ENCODE peak calls at places on chromosomes 11 and 22, in seven cellular contexts. S is heart left ventricle, V is A549, A is body of pancreas, F is HCT116, J is GM12878, P is transverse colon. Y is an unnamed sample. For H3K4me1, the result is how much of the 10 kb centered on the place peaks cover.

GRCh38 chr11:126594921-126595367 is 239.5 kb downstream of the ST3GAL4 start:
- DNase-seq in S (no peak), V (no peak), A (no peak), F (no peak), J (no peak), P (no peak), Y (no peak)

GRCh38 chr22:44399906-44400762 is 87.4 kb upstream of the SHISAL1 start:
- DNase-seq in S (peak), V (no peak), A (no peak), F (no peak), J (no peak), P (peak), Y (no peak)

GRCh38 chr11:14544611-14545010 is 24.4 kb upstream of the PSMA1 start:
- DNase-seq in S (no peak), V (no peak), A (no peak), F (no peak), J (peak), P (no peak), Y (no peak)

GRCh38 chr22:48180631-48181030 is 1418.2 kb downstream of the TBC1D22A start:
- DNase-seq in S (no peak), V (no peak), A (no peak), F (no peak), J (no peak), P (no peak), Y (no peak)

GRCh38 chr11:115078461-115079438 is 400.4 kb downstream of the NXPE2 start:
- DNase-seq in S (no peak), V (no peak), A (no peak), F (no peak), J (no peak), P (no peak), Y (no peak)

GRCh38 chr11:131685206-131685605 is 314.8 kb downstream of the NTM start:
- DNase-seq in S (no peak), V (no peak), A (no peak), F (no peak), J (no peak), P (no peak), Y (no peak)

GRCh38 chr11:72984448-72985077 is 157.6 kb downstream of the FCHSD2 start:
- DNase-seq in S (no peak), V (no peak), A (no peak), F (no peak), J (no peak), P (no peak), Y (no peak)

GRCh38 chr11:8283510-8284272 is 20.0 kb upstream of the LMO1 start:
- DNase-seq in S (no peak), V (no peak), A (peak), F (no peak), J (no peak), P (no peak), Y (no peak)

GRCh38 chr11:96015911-96016565 is 92.1 kb upstream of the MTMR2 start:
- DNase-seq in S (no peak), V (no peak), A (no peak), F (no peak), J (no peak), P (no peak), Y (no peak)

GRCh38 chr11:101446238-101446637 is 137.6 kb downstream of the TRPC6 start:
- DNase-seq in S (no peak), V (no peak), A (no peak), F (no peak), J (no peak), P (no peak), Y (no peak)

GRCh38 chr11:117882539-117882938 is 6.1 kb upstream of the FXYD6 start:
- DNase-seq in S (no peak), V (no peak), A (no peak), F (no peak), J (no peak), P (no peak), Y (no peak)

GRCh38 chr22:19178065-19178658 is 374 bp downstream of the SLC25A1 start:
- DNase-seq in S (peak), V (peak), A (peak), F (no peak), J (no peak), P (peak), Y (no peak)

GRCh38 chr11:105100976-105101630 is 38.5 kb downstream of the CARD18 start:
- DNase-seq in S (no peak), V (no peak), A (no peak), F (no peak), J (no peak), P (no peak), Y (no peak)

GRCh38 chr11:10414659-10415058 is 40.4 kb upstream of the AMPD3 start:
- DNase-seq in S (peak), V (no peak), A (no peak), F (no peak), J (no peak), P (peak), Y (no peak)

GRCh38 chr11:69101100-69101791 is 52.5 kb downstream of the TPCN2 start:
- DNase-seq in S (peak), V (peak), A (peak), F (peak), J (peak), P (peak), Y (no peak)

GRCh38 chr11:72613977-72614376 is 60.2 kb downstream of the PDE2A start:
- DNase-seq in S (peak), V (no peak), A (no peak), F (no peak), J (peak), P (peak), Y (peak)

GRCh38 chr11:86673872-86674750 is 1.7 kb upstream of the ME3 start:
- DNase-seq in S (no peak), V (no peak), A (no peak), F (no peak), J (no peak), P (peak), Y (no peak)

GRCh38 chr22:26798433-26799065 is 141.2 kb downstream of the MIAT start:
- DNase-seq in S (no peak), V (no peak), A (no peak), F (no peak), J (no peak), P (peak), Y (no peak)

GRCh38 chr11:95922536-95923440 is 1.1 kb downstream of the MTMR2 start:
- DNase-seq in S (no peak), V (no peak), A (no peak), F (no peak), J (no peak), P (no peak), Y (no peak)

GRCh38 chr11:46682773-46683752 is 17.4 kb downstream of the ARHGAP1 start:
- DNase-seq in S (no peak), V (no peak), A (no peak), F (peak), J (no peak), P (no peak), Y (no peak)

GRCh38 chr22:42304021-42304790 is 33.8 kb upstream of the TCF20 start:
- DNase-seq in S (no peak), V (no peak), A (no peak), F (no peak), J (no peak), P (no peak), Y (no peak)

GRCh38 chr11:59668188-59668949 is 468 bp downstream of the PATL1 start:
- DNase-seq in S (peak), V (peak), A (peak), F (no peak), J (no peak), P (peak), Y (peak)

GRCh38 chr11:45803981-45804805 is 756 bp upstream of the SLC35C1 start:
- DNase-seq in S (peak), V (peak), A (peak), F (no peak), J (no peak), P (peak), Y (no peak)

GRCh38 chr11:62221498-62221897 is 13.0 kb downstream of the SCGB2A1 start:
- DNase-seq in S (no peak), V (no peak), A (no peak), F (no peak), J (no peak), P (no peak), Y (no peak)
- TF ChIP-seq POLR2A in S (no peak), V (no peak), A (no peak), F (no peak), J (no peak), P (no peak), Y (no peak)

DNA sequence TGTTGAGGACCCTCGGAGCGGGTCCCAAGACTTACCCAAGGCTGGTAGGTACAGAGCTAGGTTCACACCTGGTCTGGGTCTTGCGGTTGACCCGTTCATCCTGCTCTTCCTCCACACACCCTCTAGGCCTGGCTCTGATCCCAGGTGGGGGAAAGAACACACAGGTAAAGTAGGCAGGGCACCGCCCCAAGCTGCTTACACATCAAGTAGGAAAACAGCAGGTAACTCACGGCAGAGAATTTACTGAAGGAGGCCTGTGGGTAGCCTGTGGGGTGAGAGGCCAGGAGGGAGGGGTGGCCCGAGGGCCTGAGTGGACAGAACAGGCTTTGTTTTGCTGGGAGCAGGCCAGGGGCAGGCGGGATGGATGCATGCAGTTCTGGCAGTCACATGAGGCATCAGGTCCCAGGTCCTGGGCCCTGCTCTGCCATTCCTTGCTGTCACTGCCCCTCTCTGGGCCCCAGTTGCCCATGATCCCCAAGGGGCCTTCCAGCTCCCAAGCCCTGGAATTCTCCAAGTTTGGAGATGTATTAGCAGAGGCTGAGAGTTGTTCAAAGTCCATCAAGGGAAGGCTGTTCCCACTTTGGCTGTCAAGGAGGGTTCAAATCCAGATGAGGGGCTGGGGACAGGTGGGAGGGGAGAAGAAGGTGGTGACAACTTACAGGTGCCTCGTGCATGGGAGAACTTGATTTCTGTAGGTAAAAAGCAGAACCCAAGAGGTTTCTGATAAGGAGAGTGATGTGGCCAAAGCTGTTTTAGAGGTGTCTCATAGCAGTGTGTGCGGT is 5.7 kb downstream of the TSKU start:
- DNase-seq in S (peak), V (no peak), A (peak), F (peak), J (no peak), P (peak), Y (no peak)
- H3K4me1 ChIP-seq in S (under half), V (half or more), A (half or more), F (half or more), J (under half), P (under half), Y (half or more)

GRCh38 chr11:2565447-2566222 is 120.8 kb downstream of the KCNQ1 start:
- DNase-seq in S (no peak), V (no peak), A (no peak), F (no peak), J (no peak), P (no peak), Y (no peak)

GRCh38 chr11:2567026-2567671 is 122.3 kb downstream of the KCNQ1 start:
- DNase-seq in S (no peak), V (no peak), A (no peak), F (no peak), J (no peak), P (no peak), Y (no peak)

GRCh38 chr11:2564008-2564530 is 119.3 kb downstream of the KCNQ1 start:
- DNase-seq in S (no peak), V (no peak), A (no peak), F (no peak), J (no peak), P (no peak), Y (no peak)

GRCh38 chr11:2564588-2565440 is 120.0 kb downstream of the KCNQ1 start:
- DNase-seq in S (no peak), V (no peak), A (no peak), F (no peak), J (no peak), P (no peak), Y (no peak)

DNA sequence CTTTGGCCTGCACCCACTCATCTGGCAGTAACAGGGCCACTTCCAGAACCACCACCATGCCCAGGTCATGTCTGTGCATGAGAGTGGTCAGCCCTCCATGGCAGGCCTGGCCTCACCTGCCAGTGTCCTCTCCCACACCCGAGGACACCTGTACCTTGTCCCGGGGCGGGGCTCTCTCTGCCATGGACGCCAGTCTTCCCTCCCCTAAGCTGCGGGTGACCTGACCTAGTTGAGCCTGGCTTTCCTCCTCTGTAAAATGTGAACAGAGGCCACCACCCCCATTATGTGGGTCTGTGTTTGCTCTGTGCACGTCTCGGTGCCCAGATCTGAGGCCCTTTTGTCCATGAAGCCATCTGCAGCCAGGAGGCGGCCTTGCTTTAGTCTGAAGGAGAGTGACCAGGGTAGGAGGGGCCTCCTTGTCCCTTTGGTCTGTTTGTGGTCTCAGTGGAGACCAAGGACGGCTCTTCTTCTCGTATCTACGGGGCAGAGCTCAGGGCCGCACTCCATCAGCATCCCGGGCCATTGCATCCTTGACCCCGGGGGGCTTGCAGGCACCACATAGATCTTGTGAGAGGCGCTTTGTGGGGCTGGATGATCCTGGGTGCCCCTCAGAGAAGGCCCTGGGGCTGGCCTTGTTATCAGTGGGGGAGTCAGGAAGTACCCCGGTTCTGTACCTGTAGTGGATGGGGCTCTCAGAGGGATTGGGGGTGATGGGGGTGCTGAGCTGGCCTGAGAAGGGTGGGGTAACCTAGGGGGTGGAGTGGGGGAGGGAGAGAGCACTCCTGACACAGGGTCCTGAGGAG is 121.6 kb downstream of the KCNQ1 start:
- DNase-seq in S (no peak), V (no peak), A (no peak), F (no peak), J (no peak), P (peak), Y (no peak)
- TF ChIP-seq CTCF in S (no peak), V (no peak), A (no peak), F (no peak), J (no peak), P (no peak), Y (no peak)

GRCh38 chr22:41285441-41285819 is 557 bp downstream of the RANGAP1 start:
- DNase-seq in S (peak), V (no peak), A (peak), F (peak), J (no peak), P (peak), Y (no peak)
- TF ChIP-seq POLR2A in S (no peak), V (no peak), A (no peak), F (peak), J (no peak), P (no peak), Y (no peak)

GRCh38 chr11:3946445-3947017 is 91.1 kb downstream of the STIM1 start:
- DNase-seq in S (no peak), V (no peak), A (no peak), F (no peak), J (no peak), P (no peak), Y (no peak)
- H3K4me1 ChIP-seq in S (half or more), V (under half), A (under half), F (under half), J (half or more), P (under half), Y (half or more)

GRCh38 chr11:27717801-27718229 is 17.6 kb upstream of the BDNF start:
- DNase-seq in S (no peak), V (no peak), A (no peak), F (no peak), J (no peak), P (no peak), Y (no peak)

GRCh38 chr11:27718346-27718852 is 18.1 kb upstream of the BDNF start:
- DNase-seq in S (no peak), V (peak), A (no peak), F (peak), J (no peak), P (peak), Y (no peak)

GRCh38 chr11:27716216-27716615 is 16.0 kb upstream of the BDNF start:
- DNase-seq in S (no peak), V (no peak), A (no peak), F (no peak), J (no peak), P (no peak), Y (no peak)

GRCh38 chr11:27716850-27717249 is 16.6 kb upstream of the BDNF start:
- DNase-seq in S (no peak), V (no peak), A (no peak), F (no peak), J (no peak), P (no peak), Y (no peak)

DNA sequence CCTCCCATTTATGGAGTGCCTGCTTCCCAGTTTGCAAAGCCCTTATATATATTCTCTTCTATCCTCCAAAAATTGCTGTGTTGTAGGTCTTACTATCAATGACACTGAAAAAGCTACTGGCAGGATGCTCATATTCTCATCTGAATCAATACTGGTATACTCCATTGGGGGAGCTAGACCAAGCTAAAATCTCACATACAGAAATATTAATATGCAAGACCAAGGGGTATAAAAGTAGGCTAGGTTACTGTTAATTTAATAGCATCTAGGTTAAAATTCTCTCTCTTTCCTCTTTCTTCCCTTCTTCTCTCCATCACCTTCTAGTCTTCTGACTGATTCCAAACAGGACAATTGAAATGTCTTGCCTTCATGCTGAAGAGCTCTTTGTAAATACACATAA is 17.1 kb upstream of the BDNF start:
- DNase-seq in S (no peak), V (peak), A (no peak), F (no peak), J (no peak), P (no peak), Y (no peak)
- TF ChIP-seq CTCF in S (no peak), V (peak), A (no peak), F (peak), J (peak), P (no peak), Y (no peak)

GRCh38 chr22:36198936-36199616 is 2.5 kb downstream of the APOL4 start:
- DNase-seq in S (no peak), V (no peak), A (no peak), F (no peak), J (no peak), P (no peak), Y (no peak)
- TF ChIP-seq POLR2A in S (no peak), V (no peak), A (no peak), F (no peak), J (no peak), P (no peak), Y (no peak)

GRCh38 chr22:49964493-49965290 is 4.1 kb downstream of the PIM3 start:
- DNase-seq in S (no peak), V (no peak), A (peak), F (no peak), J (no peak), P (peak), Y (no peak)

GRCh38 chr22:49966041-49966715 is 5.6 kb downstream of the PIM3 start:
- DNase-seq in S (no peak), V (no peak), A (peak), F (no peak), J (no peak), P (peak), Y (no peak)

GRCh38 chr22:49966716-49967332 is 6.3 kb downstream of the PIM3 start:
- DNase-seq in S (peak), V (no peak), A (peak), F (no peak), J (no peak), P (peak), Y (no peak)

GRCh38 chr22:49964136-49964492 is 3.5 kb downstream of the PIM3 start:
- DNase-seq in S (no peak), V (no peak), A (peak), F (no peak), J (no peak), P (peak), Y (no peak)

DNA sequence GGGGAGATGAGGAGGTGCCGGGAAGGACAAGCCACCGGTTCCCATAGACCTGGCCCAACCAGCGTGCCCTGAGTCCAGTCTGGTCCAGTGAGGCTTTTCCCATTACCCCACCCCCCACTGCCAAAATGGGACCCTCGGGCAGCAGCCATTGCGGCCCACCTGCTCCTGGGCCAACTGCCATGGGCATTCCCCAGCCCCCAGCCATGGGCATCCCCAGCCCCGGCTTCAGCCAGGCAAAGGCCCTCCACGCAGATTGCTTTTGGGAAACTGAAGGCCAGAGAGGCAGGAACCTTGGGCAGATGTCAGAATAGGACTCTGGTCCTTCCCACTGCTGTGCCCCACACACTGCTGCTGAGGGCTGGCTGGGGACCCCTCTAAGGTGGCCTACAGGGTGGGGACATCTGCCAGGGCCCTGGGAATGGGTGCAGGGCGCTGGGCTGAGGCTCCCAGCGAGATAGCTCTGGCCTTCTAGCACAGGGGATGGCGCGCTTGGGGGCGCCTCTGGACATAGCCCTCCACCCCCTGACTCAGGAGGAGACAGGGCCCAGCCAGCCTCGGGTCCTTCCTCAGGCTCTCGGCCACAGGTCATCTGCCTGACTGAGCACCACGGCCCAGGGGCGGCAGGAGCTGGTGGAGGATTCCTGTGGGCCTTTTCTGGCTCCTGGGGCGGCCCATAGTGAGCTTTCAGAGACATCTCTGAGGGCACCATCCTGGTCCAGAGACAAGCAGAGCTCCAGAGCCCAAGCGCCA is 4.9 kb downstream of the PIM3 start:
- DNase-seq in S (no peak), V (no peak), A (peak), F (no peak), J (no peak), P (peak), Y (no peak)
- H3K4me1 ChIP-seq in S (half or more), V (under half), A (half or more), F (half or more), J (under half), P (half or more), Y (half or more)

GRCh38 chr11:60785806-60786361 is 751 bp downstream of the MS4A10 start:
- DNase-seq in S (no peak), V (no peak), A (no peak), F (no peak), J (no peak), P (no peak), Y (no peak)
- TF ChIP-seq CTCF in S (no peak), V (no peak), A (no peak), F (no peak), J (no peak), P (no peak), Y (no peak)

Y was measured in esophagus squamous epithelium.